ENCODE peak calls at places on chromosome 22, in ten cellular contexts. R is AG10803; I is astrocyte of the spinal cord; B is heart right ventricle; S is AG09319; D is colonic mucosa; X is cardiac fibroblast; F is tibial artery; H is adrenal gland; Q is CD4-positive, alpha-beta T cell. C is an unnamed sample.

GRCh38 chr22:20156611-20157415 is 6.0 kb upstream of the CCDC188 start:
- DNase-seq in Q (peak), X (peak), I (peak), D (peak), S (peak), H (peak), B (peak), R (peak), F (peak), C (peak)

GRCh38 chr22:46262449-46263207 is 515 bp downstream of the PKDREJ start:
- DNase-seq in X (peak), I (peak), Q (no peak), R (peak), S (no peak), H (peak), D (peak), F (peak), B (peak), C (peak)

GRCh38 chr22:33472462-33473344 is 414.5 kb upstream of the SYN3 start:
- DNase-seq in H (no peak), X (no peak), S (no peak), B (no peak), F (no peak), Q (no peak), I (no peak), D (no peak), R (peak), C (no peak)

GRCh38 chr22:41687901-41688364 is 734 bp downstream of the SNU13 start:
- DNase-seq in Q (no peak), X (peak), I (peak), B (peak), H (peak), F (no peak), D (no peak), S (no peak), R (peak), C (peak)

GRCh38 chr22:21445437-21446127 is 21.6 kb upstream of the TMEM191C start:
- DNase-seq in X (no peak), R (no peak), I (no peak), Q (no peak), S (no peak), F (peak), B (peak), D (no peak), H (no peak), C (no peak)

GRCh38 chr22:28424427-28425080 is 255.1 kb downstream of the TTC28 start:
- DNase-seq in D (no peak), B (no peak), F (no peak), X (peak), S (peak), I (peak), H (no peak), Q (no peak), R (peak), C (peak)

GRCh38 chr22:30235687-30236170 is 10.8 kb downstream of the LIF start:
- DNase-seq in S (no peak), X (peak), I (peak), F (no peak), D (no peak), B (no peak), R (peak), Q (no peak), H (peak), C (peak)

GRCh38 chr22:49724893-49725489 is 102.7 kb downstream of the BRD1 start:
- DNase-seq in Q (peak), B (peak), S (no peak), F (no peak), I (peak), R (peak), D (peak), X (peak), H (peak), C (peak)

GRCh38 chr22:41713004-41713403 is 13.7 kb downstream of the MEI1 start:
- DNase-seq in R (no peak), X (no peak), B (no peak), S (no peak), Q (no peak), D (no peak), I (no peak), F (no peak), H (peak), C (no peak)

GRCh38 chr22:48404801-48405447 is 1422.7 kb downstream of the BRD1 start:
- DNase-seq in Q (no peak), R (no peak), F (no peak), I (no peak), S (no peak), H (no peak), X (no peak), D (no peak), B (no peak), C (no peak)

GRCh38 chr22:19732403-19733113 is 9.2 kb downstream of the GP1BB start:
- DNase-seq in R (no peak), S (no peak), F (no peak), H (no peak), D (no peak), I (no peak), B (no peak), Q (no peak), X (no peak), C (no peak)

GRCh38 chr22:23143119-23143518 is 1.3 kb upstream of the RSPH14 start:
- DNase-seq in I (no peak), H (no peak), B (no peak), S (no peak), X (no peak), D (no peak), F (no peak), R (no peak), Q (no peak), C (no peak)

GRCh38 chr22:31271485-31271884 is 20.8 kb downstream of the PIK3IP1 start:
- DNase-seq in H (no peak), Q (no peak), F (no peak), X (no peak), I (no peak), S (no peak), R (no peak), D (no peak), B (no peak), C (no peak)

GRCh38 chr22:29758068-29758622 is 8.7 kb downstream of the ZMAT5 start:
- DNase-seq in I (peak), Q (no peak), D (no peak), S (no peak), F (no peak), B (no peak), X (peak), H (no peak), R (no peak), C (no peak)

GRCh38 chr22:32674925-32675825 is 126.3 kb upstream of the TIMP3 start:
- DNase-seq in Q (no peak), H (no peak), B (peak), F (no peak), D (no peak), I (peak), R (no peak), X (peak), S (no peak), C (no peak)

GRCh38 chr22:30969532-30970355 is 679 bp downstream of the TUG1 start:
- DNase-seq in R (peak), F (no peak), Q (peak), D (peak), H (peak), S (peak), X (peak), B (peak), I (peak), C (peak)

GRCh38 chr22:18968011-18968749 is 32.1 kb upstream of the PRODH start:
- DNase-seq in H (no peak), S (no peak), R (peak), I (no peak), X (peak), D (no peak), F (no peak), B (peak), Q (no peak), C (peak)

GRCh38 chr22:28600546-28601143 is 79.0 kb downstream of the TTC28 start:
- DNase-seq in F (no peak), H (no peak), X (peak), Q (no peak), D (peak), R (peak), I (peak), S (peak), B (peak), C (peak)

GRCh38 chr22:17087176-17088131 is 2.7 kb downstream of the IL17RA start:
- DNase-seq in S (peak), B (no peak), H (no peak), I (peak), D (no peak), F (peak), Q (peak), R (peak), X (peak), C (peak)

GRCh38 chr22:50482107-50483074 is 1.0 kb downstream of the ADM2 start:
- DNase-seq in R (no peak), H (no peak), D (no peak), S (no peak), X (no peak), F (no peak), B (no peak), I (no peak), Q (no peak), C (no peak)

GRCh38 chr22:28582806-28583205 is 96.8 kb downstream of the TTC28 start:
- DNase-seq in B (no peak), F (no peak), Q (no peak), D (no peak), S (peak), H (no peak), R (peak), X (peak), I (peak), C (peak)

GRCh38 chr22:26303475-26303874 is 125.6 kb upstream of the ASPHD2 start:
- DNase-seq in X (no peak), S (no peak), I (no peak), Q (no peak), D (no peak), R (no peak), F (no peak), H (no peak), B (no peak), C (no peak)

GRCh38 chr22:43889366-43890253 is 2.2 kb downstream of the PNPLA5 start:
- DNase-seq in Q (no peak), F (no peak), R (peak), X (peak), I (peak), D (no peak), H (peak), B (no peak), S (no peak), C (peak)
- TF ChIP-seq CTCF in Q (no peak), F (no peak), R (peak), X (no peak), I (peak), D (no peak), H (no peak), B (no peak), S (no peak), C (peak)

GRCh38 chr22:38260760-38261477 is 11.9 kb downstream of the TMEM184B start:
- DNase-seq in X (peak), F (no peak), H (no peak), S (no peak), I (peak), R (no peak), D (no peak), Q (no peak), B (no peak), C (peak)
- TF ChIP-seq CTCF in X (no peak), F (peak), H (no peak), S (peak), I (peak), R (peak), D (no peak), Q (no peak), B (no peak), C (peak)

GRCh38 chr22:24768537-24769374 is 5.8 kb downstream of the PIWIL3 start:
- DNase-seq in F (no peak), S (peak), B (peak), R (peak), I (peak), Q (peak), H (peak), D (peak), X (peak), C (peak)

GRCh38 chr22:24775769-24776492 is 1.4 kb upstream of the PIWIL3 start:
- DNase-seq in B (no peak), I (no peak), X (no peak), F (no peak), R (peak), D (no peak), S (no peak), H (no peak), Q (no peak), C (no peak)

GRCh38 chr22:24776525-24776924 is 2.0 kb upstream of the PIWIL3 start:
- DNase-seq in F (no peak), R (no peak), H (no peak), D (no peak), X (no peak), Q (no peak), I (no peak), S (no peak), B (no peak), C (no peak)

GRCh38 chr22:24772493-24773220 is 1.9 kb downstream of the PIWIL3 start:
- DNase-seq in R (peak), I (peak), D (no peak), B (no peak), Q (no peak), F (no peak), X (peak), H (no peak), S (no peak), C (peak)
- TF ChIP-seq CTCF in R (peak), I (peak), D (no peak), B (peak), Q (no peak), F (no peak), X (peak), H (peak), S (peak), C (peak)

GRCh38 chr22:36979016-36979415 is 40.2 kb downstream of the TST start:
- DNase-seq in Q (no peak), S (no peak), D (no peak), I (no peak), H (no peak), B (no peak), R (no peak), F (no peak), X (no peak), C (no peak)

GRCh38 chr22:36977947-36978660 is 41.1 kb downstream of the TST start:
- DNase-seq in Q (peak), D (peak), S (peak), X (peak), F (peak), B (peak), I (peak), R (peak), H (peak), C (peak)

GRCh38 chr22:36981247-36981775 is 37.9 kb downstream of the TST start:
- DNase-seq in F (no peak), I (no peak), R (no peak), B (no peak), H (no peak), Q (no peak), X (no peak), S (no peak), D (no peak), C (no peak)

GRCh38 chr22:36979511-36979910 is 39.7 kb downstream of the TST start:
- DNase-seq in I (no peak), D (no peak), Q (no peak), B (no peak), X (no peak), F (no peak), S (no peak), H (no peak), R (no peak), C (no peak)

GRCh38 chr22:36977401-36977861 is 41.8 kb downstream of the TST start:
- DNase-seq in B (peak), D (peak), F (no peak), I (peak), S (no peak), H (peak), Q (peak), X (peak), R (peak), C (no peak)
- TF ChIP-seq CTCF in B (peak), D (peak), F (no peak), I (peak), S (peak), H (peak), Q (no peak), X (peak), R (peak), C (no peak)

GRCh38 chr22:37636186-37636948 is 3.1 kb upstream of the SH3BP1 start:
- DNase-seq in D (no peak), H (no peak), S (no peak), R (peak), B (no peak), Q (no peak), I (peak), X (peak), F (no peak), C (peak)
- TF ChIP-seq CTCF in D (no peak), H (peak), S (no peak), R (peak), B (no peak), Q (no peak), I (peak), X (peak), F (no peak), C (peak)

GRCh38 chr22:39662677-39663034 is 92.1 kb downstream of the CACNA1I start:
- DNase-seq in D (no peak), B (no peak), X (no peak), R (no peak), S (no peak), H (no peak), Q (no peak), I (no peak), F (no peak), C (no peak)
- TF ChIP-seq CTCF in D (no peak), B (no peak), X (no peak), R (no peak), S (no peak), H (no peak), Q (no peak), I (no peak), F (no peak), C (no peak)

C was measured in fibroblast of lung.